ENCODE peak calls at places on chromosomes 7 and 10, in six cellular contexts. Q is lung; Z is esophagus squamous epithelium; Y is CD4-positive, alpha-beta T cell; O is left ventricle myocardium inferior; C is PC-3. G is an unnamed sample.

GRCh38 chr10:23046032-23046431 is 49.3 kb upstream of the MSRB2 start:
- DNase-seq in C (no peak), O (no peak), Q (no peak), Z (no peak), Y (no peak), G (no peak)

GRCh38 chr10:7533657-7534479 is 123.0 kb upstream of the SFMBT2 start:
- DNase-seq in O (no peak), Q (no peak), Y (no peak), C (no peak), Z (no peak), G (no peak)

GRCh38 chr10:22993314-22993713 is 65.5 kb downstream of the ARMC3 start:
- DNase-seq in O (no peak), Y (no peak), Z (no peak), Q (no peak), C (no peak), G (no peak)

GRCh38 chr7:55534262-55534915 is 37.9 kb downstream of the VOPP1 start:
- DNase-seq in Y (peak; percentile 46), Q (peak; percentile 63), O (no peak), C (peak; percentile 76), Z (peak; percentile 47), G (peak; percentile 70)

GRCh38 chr10:69061305-69062161 is 26.4 kb upstream of the SRGN start:
- DNase-seq in Y (peak; percentile 18), Q (peak; percentile 56), Z (no peak), O (peak; percentile 60), C (peak; percentile 100), G (peak; percentile 91)

GRCh38 chr10:62082729-62083412 is 181.4 kb downstream of the ARID5B start:
- DNase-seq in Z (no peak), C (peak; percentile 69), O (no peak), Q (no peak), Y (peak; percentile 33), G (no peak)

GRCh38 chr10:71094712-71095390 is 117.5 kb upstream of the UNC5B start:
- DNase-seq in Q (no peak), Z (no peak), Y (no peak), C (peak; percentile 4), O (no peak), G (no peak)

GRCh38 chr7:29377718-29378117 is 183.1 kb downstream of the CHN2 start:
- DNase-seq in Y (no peak), Q (no peak), Z (no peak), O (no peak), C (no peak), G (no peak)

GRCh38 chr10:8051109-8051781 is 3.2 kb upstream of the GATA3 start:
- DNase-seq in C (no peak), Y (no peak), Z (no peak), O (no peak), Q (no peak), G (no peak)

GRCh38 chr10:132460071-132460470 is 63.1 kb downstream of the PWWP2B start:
- DNase-seq in Z (no peak), Y (no peak), O (no peak), C (no peak), Q (no peak), G (no peak)

GRCh38 chr7:113710310-113711106 is 208.3 kb downstream of the PPP1R3A start:
- DNase-seq in O (no peak), Y (no peak), Z (no peak), Q (peak; percentile 52), C (peak; percentile 87), G (peak; percentile 61)
- TF ChIP-seq CTCF in O (peak; percentile 96), Y (peak; percentile 99), Z (peak; percentile 84), Q (peak; percentile 51), C (peak; percentile 94), G (peak; percentile 99)

GRCh38 chr7:101952355-101953247 is 135.2 kb downstream of the CUX1 start:
- DNase-seq in Y (no peak), C (peak; percentile 84), Z (no peak), Q (no peak), O (no peak), G (peak; percentile 71)
- H3K27ac ChIP-seq in Y (no peak overlapping the region), C (peak overlapping the region; percentile 92), Z (peak overlapping the region; percentile 66), Q (peak overlapping the region; percentile 95), O (peak overlapping the region; percentile 89), G (peak overlapping the region; percentile 57)

DNA sequence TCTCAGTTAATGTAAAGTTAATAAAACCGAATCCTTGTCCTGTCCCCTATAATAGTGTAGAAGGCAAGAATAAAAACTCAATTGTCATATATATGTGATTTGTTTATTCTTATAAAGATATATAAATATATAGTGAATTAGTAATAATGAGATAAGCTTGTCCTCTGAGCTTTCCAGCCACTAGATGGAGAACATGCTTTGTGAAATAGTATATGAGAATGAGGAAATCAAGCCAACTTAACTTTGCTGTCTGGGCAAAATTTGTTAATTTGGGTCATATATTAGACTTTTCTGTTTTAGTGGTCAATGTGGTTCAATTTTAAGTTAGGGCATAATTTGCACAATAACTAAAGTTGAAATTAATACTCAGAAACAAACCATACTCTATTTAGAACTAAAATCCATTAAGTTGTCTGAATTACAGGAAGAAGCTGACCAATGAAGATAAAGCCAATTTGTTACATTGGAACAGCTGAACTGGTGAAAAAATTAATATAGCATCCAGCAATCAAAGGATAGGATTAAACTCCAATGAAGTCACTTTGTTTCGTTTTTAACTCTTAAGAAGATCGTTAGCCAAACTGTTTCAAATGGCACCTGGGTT is 595.0 kb downstream of the ARL4A start:
- DNase-seq in C (peak; percentile 57), Z (no peak), Q (no peak), Y (no peak), O (no peak), G (no peak)
- TF ChIP-seq CTCF in C (peak; percentile 55), Z (peak; percentile 40), Q (no peak), Y (no peak), O (peak; percentile 45), G (peak; percentile 46)

DNA sequence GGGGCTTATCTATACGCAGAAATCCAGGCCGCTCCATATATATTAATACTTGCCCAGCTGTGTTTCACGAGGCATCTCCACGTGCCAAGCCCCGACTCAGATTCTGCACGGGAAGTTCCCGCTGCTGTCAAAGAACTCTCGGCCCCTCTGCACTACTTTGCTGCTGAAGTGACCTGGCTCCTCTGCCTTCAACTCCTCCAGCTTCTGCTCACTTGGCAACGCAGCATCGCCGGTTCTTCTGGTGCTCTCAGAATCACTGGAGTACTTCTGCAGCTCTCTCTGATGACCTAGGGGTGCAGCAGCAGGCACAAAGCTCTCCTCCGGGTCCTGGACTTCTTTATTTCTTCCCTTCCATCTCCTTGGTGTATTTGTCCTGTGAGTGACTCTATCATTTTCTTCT is 9.7 kb upstream of the CHST12 start:
- DNase-seq in C (no peak), Y (no peak), O (no peak), Z (no peak), Q (no peak), G (no peak)
- H3K27ac ChIP-seq in C (no peak overlapping the region), Y (no peak overlapping the region), O (no peak overlapping the region), Z (no peak overlapping the region), Q (no peak overlapping the region), G (no peak overlapping the region)

GRCh38 chr10:119206603-119207366 is 586 bp upstream of the GRK5 start:
- DNase-seq in Z (peak; percentile 13), O (peak; percentile 77), Y (peak; percentile 62), Q (peak; percentile 53), C (peak; percentile 68), G (peak; percentile 64)
- TF ChIP-seq CTCF in Z (peak; percentile 91), O (peak; percentile 93), Y (peak; percentile 61), Q (peak; percentile 36), C (peak; percentile 65), G (peak; percentile 92)

DNA sequence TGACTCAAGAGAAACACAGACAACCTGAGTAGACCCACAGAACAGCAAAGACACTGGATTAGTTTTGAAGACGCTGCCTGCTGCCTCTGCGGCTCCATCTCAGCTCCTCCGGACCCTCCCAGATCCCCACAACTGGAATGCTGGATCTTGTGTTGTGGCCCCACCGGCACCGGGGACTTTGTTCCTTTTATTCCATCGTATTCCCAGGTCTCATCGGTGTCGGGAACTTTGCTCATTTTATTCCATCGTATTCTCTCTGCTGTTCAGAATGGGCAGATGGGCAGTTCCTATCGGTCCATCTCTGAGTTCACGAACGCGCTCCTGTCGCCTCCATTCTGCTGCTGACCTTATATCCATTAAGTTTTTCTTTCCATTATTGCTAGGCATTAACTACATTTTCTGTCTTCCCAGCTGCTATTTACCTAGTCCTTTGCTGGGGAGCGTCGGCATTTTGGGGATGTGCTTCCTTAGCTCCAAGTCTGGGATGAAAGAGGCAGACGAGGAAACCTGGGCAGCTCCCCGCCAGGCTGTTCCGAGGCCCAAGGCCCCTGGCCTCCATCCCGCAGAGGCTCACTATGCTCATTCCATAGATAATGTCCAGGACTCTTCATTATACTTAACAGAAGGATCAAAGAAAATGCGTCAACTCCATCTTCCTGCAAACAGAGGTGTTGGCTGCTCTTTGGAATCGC is 192.4 kb downstream of the MAD1L1 start:
- DNase-seq in Y (no peak), C (no peak), O (peak; percentile 6), Z (no peak), Q (no peak), G (no peak)
- H3K27ac ChIP-seq in Y (no peak overlapping the region), C (no peak overlapping the region), O (no peak overlapping the region), Z (no peak overlapping the region), Q (no peak overlapping the region), G (no peak overlapping the region)

DNA sequence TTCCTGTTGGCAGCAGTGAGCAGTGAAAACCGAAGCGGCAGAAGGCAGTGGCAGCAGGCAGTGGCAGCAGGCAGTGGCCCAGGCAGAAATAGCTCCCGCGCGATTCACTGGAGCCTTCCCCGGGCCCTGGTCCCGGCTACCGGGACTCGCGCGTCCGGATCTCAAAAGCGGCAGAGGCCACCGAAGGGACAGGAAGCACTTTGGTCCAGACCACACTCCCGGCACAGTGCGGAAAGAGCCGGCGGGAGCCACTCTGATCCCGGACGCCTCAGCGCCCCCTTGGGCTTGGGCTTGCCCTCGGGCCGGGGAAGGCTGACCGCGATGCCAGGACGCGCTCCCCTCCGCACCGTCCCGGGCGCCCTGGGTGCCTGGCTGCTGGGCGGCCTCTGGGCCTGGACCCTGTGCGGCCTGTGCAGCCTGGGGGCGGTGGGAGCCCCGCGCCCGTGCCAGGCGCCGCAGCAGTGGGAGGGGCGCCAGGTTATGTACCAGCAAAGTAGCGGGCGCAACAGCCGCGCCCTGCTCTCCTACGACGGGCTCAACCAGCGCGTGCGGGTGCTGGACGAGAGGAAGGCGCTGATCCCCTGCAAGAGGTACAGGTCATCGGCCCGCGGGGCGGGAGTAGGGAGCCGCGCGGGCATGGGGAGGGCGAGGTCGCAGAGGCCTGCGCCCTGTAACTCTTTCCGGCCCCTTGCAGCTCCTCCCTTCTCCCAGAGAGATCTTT is at the start of gene EPDR1:
- DNase-seq in O (peak; percentile 43), Q (peak; percentile 77), Z (no peak), Y (no peak), C (peak; percentile 78), G (no peak)
- TF ChIP-seq CTCF in O (peak; percentile 48), Q (no peak), Z (no peak), Y (no peak), C (peak; percentile 45), G (no peak)

GRCh38 chr7:80218723-80219122 is 84.1 kb downstream of the GNAI1 start:
- DNase-seq in Q (no peak), Z (no peak), C (peak; percentile 91), Y (no peak), O (no peak), G (peak; percentile 82)
- H3K27ac ChIP-seq in Q (no peak overlapping the region), Z (no peak overlapping the region), C (peak overlapping the region; percentile 55), Y (no peak overlapping the region), O (no peak overlapping the region), G (no peak overlapping the region)

GRCh38 chr7:1503816-1504775 is at the start of gene INTS1:
- DNase-seq in Q (peak; percentile 94), Y (peak; percentile 84), C (peak; percentile 95), Z (no peak), O (peak; percentile 91), G (peak; percentile 95)
- TF ChIP-seq CTCF in Q (peak; percentile 83), Y (peak; percentile 87), C (peak; percentile 78), Z (peak; percentile 96), O (peak; percentile 95), G (peak; percentile 98)

G was measured in RWPE1.